ENCODE peak calls at places on chromosomes 13 and 19, in five cellular contexts. C, I, B, S and L are unnamed samples. For H3K4me1 and H3K27me3, the result is how much of the 10 kb centered on the place peaks cover.

GRCh38 chr19:50050406-50051223 is 24.8 kb downstream of the ZNF473 start:
- DNase-seq in C (peak), I (peak), B (peak), S (peak), L (peak)

GRCh38 chr13:93539914-93540313 is 313.3 kb downstream of the GPC6 start:
- DNase-seq in C (no peak), I (no peak), B (no peak), S (no peak), L (no peak)

GRCh38 chr19:33374406-33374703 is 846 bp downstream of the CEBPG start:
- DNase-seq in C (no peak), I (no peak), B (no peak), S (peak), L (no peak)

GRCh38 chr19:49168421-49168820 is 10.8 kb downstream of the TRPM4 start:
- DNase-seq in C (no peak), I (no peak), B (no peak), S (no peak), L (no peak)

GRCh38 chr19:41265376-41266153 is 1.4 kb downstream of the HNRNPUL1 start:
- DNase-seq in C (no peak), I (peak), B (no peak), S (peak), L (peak)

GRCh38 chr19:49064768-49065611 is at the start of gene NTF4:
- DNase-seq in C (no peak), I (no peak), B (no peak), S (peak), L (peak)

GRCh38 chr19:33819875-33820781 is 23.5 kb downstream of the KCTD15 start:
- DNase-seq in C (peak), I (peak), B (peak), S (peak), L (peak)

GRCh38 chr13:51643114-51643881 is 59.0 kb downstream of the WDFY2 start:
- DNase-seq in C (no peak), I (no peak), B (no peak), S (peak), L (no peak)

GRCh38 chr19:37991841-37992248 is 84.8 kb downstream of the SIPA1L3 start:
- DNase-seq in C (no peak), I (no peak), B (no peak), S (no peak), L (no peak)

GRCh38 chr13:107299717-107300116 is 731.8 kb upstream of the ARGLU1 start:
- DNase-seq in C (no peak), I (no peak), B (no peak), S (no peak), L (no peak)

GRCh38 chr13:109780880-109781383 is 5.5 kb downstream of the IRS2 start:
- DNase-seq in C (no peak), I (no peak), B (no peak), S (no peak), L (no peak)

GRCh38 chr13:109779074-109779473 is 7.3 kb downstream of the IRS2 start:
- DNase-seq in C (no peak), I (peak), B (no peak), S (no peak), L (no peak)

GRCh38 chr13:109778102-109778542 is 8.3 kb downstream of the IRS2 start:
- DNase-seq in C (no peak), I (no peak), B (no peak), S (peak), L (peak)

GRCh38 chr13:109781384-109782065 is 4.9 kb downstream of the IRS2 start:
- DNase-seq in C (no peak), I (no peak), B (no peak), S (no peak), L (no peak)

DNA sequence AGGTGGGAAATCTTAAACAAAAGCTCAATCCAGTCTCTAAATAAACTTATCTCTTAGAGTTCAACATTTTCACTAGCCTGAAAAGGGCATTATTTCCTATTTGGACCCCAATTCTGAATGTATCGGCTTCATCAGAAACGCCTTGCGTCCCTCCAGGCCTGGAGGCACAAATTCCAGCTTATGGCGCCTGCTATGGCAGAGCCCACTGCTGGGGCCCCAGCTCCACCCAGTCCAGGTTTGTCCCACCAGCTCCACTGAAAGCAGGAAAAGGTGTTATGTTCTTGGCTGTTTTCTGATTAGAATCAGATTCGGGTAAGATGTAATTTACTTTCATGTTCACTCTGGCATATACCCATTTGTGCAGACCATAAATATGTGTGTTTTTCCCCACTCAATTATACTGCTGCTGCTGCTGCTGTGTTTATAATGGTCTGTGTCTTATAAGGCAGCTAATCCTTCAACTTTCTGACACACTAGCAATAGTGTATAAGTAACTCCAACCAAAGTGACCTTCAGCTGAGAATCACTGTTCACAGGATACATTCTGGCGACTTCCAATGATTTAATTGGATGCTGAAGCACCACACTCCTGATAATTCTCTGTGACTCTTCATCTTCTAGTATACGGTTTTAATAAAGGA is 6.4 kb downstream of the IRS2 start:
- DNase-seq in C (no peak), I (no peak), B (no peak), S (no peak), L (no peak)
- H3K4me3 ChIP-seq in C (peak), I (peak), B (peak), S (peak), L (peak)

GRCh38 chr13:44765076-44765475 is 188.9 kb upstream of the TSC22D1 start:
- DNase-seq in C (no peak), I (no peak), B (no peak), S (no peak), L (peak)
- H3K4me1 ChIP-seq in C (under half), I (under half), B (under half), S (under half), L (under half)

GRCh38 chr19:29525901-29526729 is at the start of gene VSTM2B:
- DNase-seq in C (no peak), I (no peak), B (no peak), S (no peak), L (no peak)

GRCh38 chr19:29526730-29527499 is 1.1 kb downstream of the VSTM2B start:
- DNase-seq in C (no peak), I (no peak), B (no peak), S (no peak), L (no peak)

GRCh38 chr19:29524912-29525870 is 603 bp upstream of the VSTM2B start:
- DNase-seq in C (no peak), I (no peak), B (no peak), S (peak), L (no peak)

GRCh38 chr19:29523568-29523967 is 2.2 kb upstream of the VSTM2B start:
- DNase-seq in C (no peak), I (no peak), B (no peak), S (no peak), L (no peak)

DNA sequence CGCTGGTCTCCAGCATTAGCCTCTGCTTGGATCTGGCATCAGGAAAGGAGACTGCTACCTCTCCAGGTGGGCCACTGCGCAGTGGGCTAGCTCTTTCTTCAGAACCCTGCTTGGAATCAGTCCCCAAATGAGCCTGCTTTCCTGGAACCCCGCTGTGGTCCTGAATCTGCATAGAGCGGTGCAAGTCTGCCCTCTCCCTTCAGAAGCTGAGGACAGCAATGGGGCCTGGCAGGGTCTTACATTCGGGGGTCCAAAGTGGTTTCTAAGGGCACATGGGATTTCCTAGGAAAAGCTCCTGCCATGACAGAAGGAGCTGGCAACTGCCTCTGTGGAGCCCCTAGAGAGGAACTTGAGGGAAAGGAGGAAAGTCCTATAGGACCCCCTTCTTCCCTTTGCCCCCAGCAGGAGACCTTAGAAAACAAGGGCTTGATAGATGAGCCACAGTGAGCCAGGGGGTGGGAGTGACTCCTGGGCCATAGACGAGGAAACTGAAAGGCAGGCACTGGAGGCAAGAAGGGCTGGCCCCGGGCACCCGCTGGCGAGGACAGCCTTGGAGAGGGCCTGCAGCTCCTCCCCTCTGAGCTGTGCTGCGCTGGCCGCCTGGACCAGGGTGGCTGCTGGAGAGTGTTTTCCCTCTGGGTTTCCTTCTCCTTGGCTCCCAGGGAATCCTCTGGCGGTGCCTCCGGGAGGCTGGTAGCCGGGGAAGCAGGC is 1.4 kb upstream of the VSTM2B start:
- DNase-seq in C (no peak), I (no peak), B (no peak), S (no peak), L (no peak)
- H3K27me3 ChIP-seq in C (under half), I (under half), B (under half), S (half or more), L (under half)

GRCh38 chr19:35858311-35858710 is 1.6 kb downstream of the KIRREL2 start:
- DNase-seq in C (no peak), I (no peak), B (no peak), S (no peak), L (no peak)

GRCh38 chr19:35856546-35857149 is at the start of gene KIRREL2:
- DNase-seq in C (no peak), I (no peak), B (no peak), S (peak), L (no peak)

GRCh38 chr19:35853038-35853756 is 893 bp upstream of the NPHS1 start:
- DNase-seq in C (no peak), I (no peak), B (no peak), S (no peak), L (no peak)

GRCh38 chr19:35859414-35859813 is 2.7 kb downstream of the KIRREL2 start:
- DNase-seq in C (no peak), I (no peak), B (no peak), S (no peak), L (no peak)

DNA sequence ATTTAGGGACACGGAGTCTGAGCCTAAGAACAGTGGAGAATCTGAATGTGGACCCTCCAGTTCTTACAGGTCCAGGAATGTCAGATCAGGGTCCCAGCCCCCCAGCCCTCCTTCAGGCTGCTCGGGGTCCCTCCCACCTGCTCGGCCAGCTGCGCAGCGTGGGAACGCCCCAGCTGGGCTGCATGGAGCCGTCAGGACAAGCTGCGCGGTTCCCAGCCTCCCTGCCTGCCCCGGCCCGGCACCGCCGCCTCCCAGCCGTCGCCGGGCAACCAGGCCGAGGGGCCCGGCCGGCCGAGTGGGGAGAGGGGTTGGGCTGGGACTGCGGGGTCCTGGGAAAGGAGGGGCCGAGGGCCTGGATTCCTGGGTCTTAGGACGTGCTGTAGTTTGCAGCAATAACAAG is 710 bp upstream of the KIRREL2 start:
- DNase-seq in C (no peak), I (no peak), B (no peak), S (no peak), L (no peak)
- H3K4me3 ChIP-seq in C (no peak), I (no peak), B (peak), S (no peak), L (no peak)

GRCh38 chr19:14786421-14786851 is 8.1 kb upstream of the ADGRE2 start:
- DNase-seq in C (no peak), I (no peak), B (no peak), S (no peak), L (no peak)

GRCh38 chr19:14782978-14783545 is 4.7 kb upstream of the ADGRE2 start:
- DNase-seq in C (no peak), I (no peak), B (no peak), S (no peak), L (no peak)
- H3K4me1 ChIP-seq in C (under half), I (under half), B (under half), S (under half), L (under half)

DNA sequence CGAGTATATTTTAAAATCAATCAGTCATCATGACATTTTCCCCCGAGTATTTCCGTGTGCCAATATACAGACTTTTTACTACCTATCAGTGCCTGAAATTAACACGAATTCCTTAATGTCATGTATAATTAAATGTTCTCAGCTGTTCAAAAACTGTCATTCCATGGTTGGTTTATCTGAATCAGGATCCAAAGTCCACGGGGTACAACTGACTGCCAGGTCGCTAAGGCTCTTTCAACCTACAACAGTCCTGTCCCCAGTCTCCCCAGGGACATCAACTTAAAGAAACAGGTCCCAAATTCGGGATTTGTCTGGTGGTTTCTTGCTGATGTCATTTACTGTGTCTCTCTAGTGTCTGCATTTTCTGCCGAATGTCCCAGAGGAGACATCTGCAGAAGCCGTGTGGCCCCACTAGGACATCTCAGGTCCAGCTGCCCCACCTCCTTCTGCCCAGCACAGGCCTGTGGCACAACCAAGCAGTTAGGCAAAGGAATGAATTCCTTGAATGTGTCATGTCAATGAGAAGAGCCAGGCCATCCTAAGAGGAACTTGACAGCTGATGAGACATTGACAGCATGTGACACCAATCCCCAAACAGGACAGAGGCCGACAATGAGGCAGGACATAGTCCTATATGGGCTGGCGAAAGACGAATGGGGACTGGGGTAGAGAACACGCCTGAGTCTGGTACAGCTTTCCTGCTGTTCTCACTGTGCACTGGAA is 109.5 kb downstream of the STK24 start:
- DNase-seq in C (no peak), I (no peak), B (no peak), S (no peak), L (no peak)
- H3K27me3 ChIP-seq in C (under half), I (under half), B (under half), S (under half), L (under half)